ENCODE peak calls at places on chromosomes 11 and 22, in nine cellular contexts. O is mesendoderm; R is mesenteric fat pad; G is pancreas; Z is SW 1271; A is fibroblast of mammary gland; P is MV-4-11; W is activated CD4-positive, alpha-beta T cell treated with anti-CD3 and anti-CD28 coated beads for 24 hours; N is A172. C is an unnamed sample.

GRCh38 chr11:34192481-34193401 is 87.3 kb downstream of the NAT10 start:
- DNase-seq in O (peak), R (no peak), G (no peak), Z (peak), A (peak), P (peak), W (no peak), N (peak), C (no peak)

GRCh38 chr11:12789054-12789453 is 114.8 kb downstream of the TEAD1 start:
- DNase-seq in O (no peak), R (no peak), G (no peak), Z (no peak), A (no peak), P (no peak), W (no peak), N (no peak), C (no peak)

GRCh38 chr11:86990520-86990919 is 35.3 kb upstream of the FZD4 start:
- DNase-seq in O (peak), R (no peak), G (no peak), Z (peak), A (peak), P (no peak), W (no peak), N (peak), C (no peak)

GRCh38 chr11:6681949-6682348 is 1.2 kb downstream of the MRPL17 start:
- DNase-seq in O (peak), R (no peak), G (no peak), Z (no peak), A (no peak), P (no peak), W (no peak), N (no peak), C (no peak)

GRCh38 chr11:65291613-65292012 is 23.1 kb upstream of the CDC42EP2 start:
- DNase-seq in O (peak), R (no peak), G (no peak), Z (no peak), A (peak), P (peak), W (no peak), N (peak), C (no peak)

GRCh38 chr22:43441751-43442150 is 29.9 kb downstream of the MPPED1 start:
- DNase-seq in O (no peak), R (peak), G (no peak), Z (no peak), A (no peak), P (no peak), W (no peak), N (no peak), C (peak)

GRCh38 chr11:37465221-37465620 is 867.2 kb upstream of the RAG2 start:
- DNase-seq in O (peak), R (no peak), G (no peak), Z (no peak), A (peak), P (no peak), W (no peak), N (no peak), C (no peak)

GRCh38 chr11:130582994-130583393 is 134.5 kb downstream of the ADAMTS15 start:
- DNase-seq in O (no peak), R (no peak), G (no peak), Z (no peak), A (peak), P (peak), W (no peak), N (no peak), C (no peak)